ENCODE peak calls at places on chromosome 21, in ten cellular contexts. Z is cardiac fibroblast; M is activated effector memory CD4-positive, alpha-beta T cell treated with Interleukin-2 at 50 U/mL for 16 hours; C is endothelial cell; R is T-helper 1 cell; J is D341Med; Q is AG08396; L is NCI-H1417 treated with DMSO at 0.1 percent for 48 hours; D is SIG-M5; H is activated B cell treated with CpG ODN at 0.5 μM for 24 hours. X is an unnamed sample.

GRCh38 chr21:45709127-45709526 is 65.6 kb downstream of the PCBP3 start:
- DNase-seq in Z (peak), L (no peak), R (no peak), H (no peak), C (no peak), D (peak), J (no peak), M (no peak), Q (no peak), X (no peak)

GRCh38 chr21:46634427-46634826 is 1.0 kb upstream of the PRMT2 start:
- DNase-seq in C (no peak), D (no peak), Q (no peak), L (no peak), R (peak), Z (no peak), M (no peak), J (no peak), H (no peak), X (no peak)

GRCh38 chr21:16187603-16188002 is 457.8 kb downstream of the USP25 start:
- DNase-seq in C (no peak), Q (no peak), L (no peak), D (no peak), M (no peak), H (no peak), J (no peak), R (no peak), Z (no peak), X (no peak)

GRCh38 chr21:45125347-45125746 is 51.0 kb downstream of the ADARB1 start:
- DNase-seq in M (no peak), J (peak), D (no peak), Z (no peak), R (no peak), C (no peak), L (no peak), Q (no peak), H (no peak), X (no peak)

GRCh38 chr21:17613242-17613676 is 558 bp upstream of the BTG3 start:
- DNase-seq in Z (peak), R (peak), C (no peak), J (no peak), Q (peak), D (no peak), L (no peak), M (peak), H (no peak), X (no peak)

GRCh38 chr21:36966846-36967657 is 583 bp upstream of the HLCS start:
- DNase-seq in L (no peak), R (no peak), J (no peak), Z (peak), H (no peak), Q (no peak), C (peak), M (no peak), D (no peak), X (peak)

GRCh38 chr21:17451364-17451869 is 61.4 kb upstream of the CXADR start:
- DNase-seq in L (no peak), R (no peak), H (no peak), Z (peak), Q (peak), J (no peak), C (no peak), M (no peak), D (no peak), X (no peak)

GRCh38 chr21:35814858-35815619 is 245.3 kb downstream of the SETD4 start:
- DNase-seq in L (no peak), J (no peak), H (no peak), D (no peak), R (no peak), C (no peak), M (no peak), Z (peak), Q (no peak), X (no peak)

GRCh38 chr21:26587621-26588260 is 14.7 kb upstream of the CYYR1 start:
- DNase-seq in Z (peak), R (no peak), D (no peak), J (no peak), M (no peak), L (no peak), H (no peak), C (no peak), Q (peak), X (no peak)

GRCh38 chr21:44908908-44909307 is 11.8 kb downstream of the ITGB2 start:
- DNase-seq in Z (no peak), Q (no peak), H (no peak), L (no peak), J (no peak), R (no peak), M (no peak), D (no peak), C (no peak), X (no peak)

GRCh38 chr21:41877901-41878830 is 978 bp downstream of the PRDM15 start:
- DNase-seq in M (peak), R (peak), Z (peak), J (peak), D (no peak), Q (peak), L (no peak), C (no peak), H (peak), X (no peak)

GRCh38 chr21:41344146-41344545 is 17.7 kb upstream of the MX2 start:
- DNase-seq in C (no peak), J (no peak), D (no peak), H (no peak), Q (no peak), M (no peak), Z (no peak), R (no peak), L (no peak), X (no peak)

GRCh38 chr21:39601194-39601940 is 11.4 kb upstream of the B3GALT5 start:
- DNase-seq in J (no peak), M (no peak), H (no peak), Q (no peak), C (no peak), Z (no peak), R (no peak), D (no peak), L (no peak), X (no peak)

GRCh38 chr21:44802396-44803153 is 955 bp upstream of the UBE2G2 start:
- DNase-seq in H (no peak), C (no peak), Z (peak), J (peak), R (no peak), L (no peak), Q (peak), M (no peak), D (no peak), X (no peak)

GRCh38 chr21:44482581-44483287 is 27.4 kb downstream of the LRRC3 start:
- DNase-seq in J (no peak), L (no peak), M (no peak), D (no peak), Z (no peak), H (no peak), R (no peak), C (no peak), Q (no peak), X (no peak)

GRCh38 chr21:42560517-42561179 is 47.0 kb downstream of the SLC37A1 start:
- DNase-seq in Z (no peak), R (no peak), J (no peak), D (no peak), H (no peak), M (no peak), L (no peak), C (no peak), Q (no peak), X (no peak)

GRCh38 chr21:38912355-38912619 is 106.6 kb downstream of the ETS2 start:
- DNase-seq in H (no peak), R (no peak), Z (no peak), Q (no peak), D (no peak), C (no peak), M (no peak), J (no peak), L (no peak), X (no peak)

X was measured in head of caudate nucleus.